ENCODE peak calls at places on chromosomes 6 and 20, in eight cellular contexts. O, N, W, A, S, R, U and K are unnamed samples.
A peak's percentile ranks its signal among the peaks of the same experiment; 100 is the strongest.

GRCh38 chr20:1841554-1842140 is 53.6 kb upstream of the SIRPA start:
- DNase-seq in W (no peak), S (no peak), U (no peak), A (no peak), N (no peak), O (peak; percentile 26), R (no peak), K (peak; percentile 35)

GRCh38 chr6:17768388-17768787 is 61.7 kb upstream of the NUP153 start:
- DNase-seq in U (no peak), S (no peak), O (peak; percentile 33), N (no peak), A (no peak), W (peak; percentile 9), R (no peak), K (no peak)

GRCh38 chr6:686528-686927 is 6.4 kb downstream of the EXOC2 start:
- DNase-seq in A (no peak), U (no peak), S (no peak), W (peak; percentile 42), R (no peak), O (no peak), N (no peak), K (no peak)

GRCh38 chr20:53513489-53514298 is 79.9 kb downstream of the ZNF217 start:
- DNase-seq in O (no peak), W (peak; percentile 86), S (no peak), A (no peak), U (no peak), R (no peak), N (no peak), K (peak; percentile 19)

GRCh38 chr6:133595076-133595868 is 293.6 kb upstream of the TCF21 start:
- DNase-seq in R (no peak), O (peak; percentile 27), W (no peak), N (no peak), S (no peak), U (no peak), A (no peak), K (no peak)

GRCh38 chr6:101626264-101626663 is 232.8 kb downstream of the GRIK2 start:
- DNase-seq in N (no peak), U (no peak), A (no peak), O (no peak), S (no peak), R (no peak), W (no peak), K (no peak)

GRCh38 chr6:134593024-134593423 is 275.1 kb upstream of the SGK1 start:
- DNase-seq in O (no peak), R (no peak), N (no peak), S (no peak), W (no peak), A (no peak), U (no peak), K (no peak)

GRCh38 chr20:32285621-32286334 is 8.3 kb downstream of the KIF3B start:
- DNase-seq in U (no peak), O (peak; percentile 10), W (no peak), R (no peak), N (no peak), A (no peak), S (no peak), K (peak; percentile 40)

GRCh38 chr6:158911746-158912158 is 88.2 kb downstream of the RSPH3 start:
- DNase-seq in W (no peak), O (no peak), U (no peak), N (no peak), R (no peak), A (peak; percentile 37), S (no peak), K (no peak)

GRCh38 chr20:50724851-50725721 is 6.3 kb upstream of the PARD6B start:
- DNase-seq in A (peak; percentile 41), R (peak; percentile 75), U (no peak), S (peak; percentile 95), W (peak; percentile 54), O (peak; percentile 96), N (peak; percentile 48), K (peak; percentile 53)

GRCh38 chr6:54990001-54990400 is 143.4 kb downstream of the FAM83B start:
- DNase-seq in O (peak; percentile 43), R (no peak), A (no peak), W (no peak), N (no peak), U (no peak), S (no peak), K (no peak)

GRCh38 chr6:7893342-7893741 is 17.2 kb downstream of the TXNDC5 start:
- DNase-seq in R (no peak), A (no peak), N (no peak), U (no peak), O (no peak), S (no peak), W (no peak), K (no peak)

GRCh38 chr20:61742097-61742805 is 323.4 kb downstream of the TAF4 start:
- DNase-seq in W (no peak), A (no peak), O (no peak), N (no peak), S (no peak), U (no peak), R (no peak), K (no peak)

GRCh38 chr6:121759370-121759769 is 323.9 kb downstream of the GJA1 start:
- DNase-seq in W (no peak), U (no peak), N (no peak), R (no peak), S (no peak), A (no peak), O (no peak), K (no peak)

GRCh38 chr6:138044458-138044857 is 62.8 kb downstream of the PERP start:
- DNase-seq in R (no peak), S (no peak), N (no peak), O (peak; percentile 17), W (no peak), A (no peak), U (no peak), K (no peak)

GRCh38 chr6:16437095-16437494 is 198.7 kb downstream of the GMPR start:
- DNase-seq in S (peak; percentile 47), R (no peak), U (no peak), N (no peak), O (no peak), A (no peak), W (no peak), K (no peak)

GRCh38 chr6:56808871-56809359 is 146.0 kb upstream of the BEND6 start:
- DNase-seq in U (no peak), S (no peak), N (no peak), W (no peak), O (peak; percentile 73), R (no peak), A (no peak), K (no peak)
- H3K4me1 ChIP-seq in U (peaks cover 8% of the 10 kb centered on the region), S (no peaks in the 10 kb centered on the region), N (peaks cover 71% of the 10 kb centered on the region), W (peaks cover under 1% of the 10 kb centered on the region), O (peaks cover 16% of the 10 kb centered on the region), R (peaks cover 50% of the 10 kb centered on the region), A (no peaks in the 10 kb centered on the region), K (no peaks in the 10 kb centered on the region)

GRCh38 chr6:42453027-42453648 is 1.4 kb upstream of the TRERF1 start:
- DNase-seq in W (peak; percentile 21), S (peak; percentile 92), U (no peak), R (peak; percentile 93), N (peak; percentile 65), O (peak; percentile 90), A (peak; percentile 85), K (peak; percentile 87)
- TF ChIP-seq POLR2A in W (no peak), S (no peak), U (peak; percentile 30), R (peak; percentile 55), N (no peak), O (no peak), A (no peak), K (peak; percentile 61)

GRCh38 chr6:111861321-111861938 is 11.8 kb downstream of the FYN start:
- DNase-seq in R (no peak), W (no peak), S (no peak), O (no peak), U (no peak), A (no peak), N (no peak), K (no peak)

GRCh38 chr6:111862314-111862713 is 10.9 kb downstream of the FYN start:
- DNase-seq in O (no peak), N (no peak), A (no peak), W (no peak), S (no peak), U (no peak), R (no peak), K (no peak)

GRCh38 chr6:111864138-111865048 is 8.9 kb downstream of the FYN start:
- DNase-seq in R (no peak), O (no peak), S (no peak), A (no peak), N (no peak), U (no peak), W (no peak), K (no peak)

GRCh38 chr6:111865049-111865585 is 8.1 kb downstream of the FYN start:
- DNase-seq in O (no peak), R (no peak), U (no peak), W (no peak), N (no peak), A (no peak), S (no peak), K (no peak)

DNA sequence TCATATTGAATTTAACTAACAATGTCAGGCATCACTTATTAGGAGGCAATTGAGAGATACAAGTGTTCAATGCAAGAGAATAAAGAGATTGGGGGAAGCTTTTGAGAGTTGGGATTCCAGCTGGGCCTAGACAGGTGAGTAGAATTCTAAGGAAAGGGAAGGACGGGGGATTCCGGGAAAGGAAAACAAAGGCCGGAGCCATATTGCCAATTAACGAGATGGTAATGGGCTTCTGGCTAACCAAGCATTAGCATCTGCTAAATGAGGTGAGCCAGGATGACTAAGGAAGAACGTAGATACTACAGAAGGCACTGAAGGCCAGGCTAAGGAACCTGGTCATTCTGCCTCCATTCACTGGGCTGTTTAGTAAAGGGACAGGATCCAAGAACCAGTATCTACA is 10.5 kb downstream of the FYN start:
- DNase-seq in R (no peak), A (no peak), W (no peak), S (no peak), U (no peak), O (no peak), N (no peak), K (no peak)
- H3K4me1 ChIP-seq in R (peaks cover 28% of the 10 kb centered on the region), A (peaks cover 70% of the 10 kb centered on the region), W (no peaks in the 10 kb centered on the region), S (no peaks in the 10 kb centered on the region), U (peaks cover 37% of the 10 kb centered on the region), O (no peaks in the 10 kb centered on the region), N (peaks cover 89% of the 10 kb centered on the region), K (no peaks in the 10 kb centered on the region)

GRCh38 chr6:21593927-21594421 is 423 bp downstream of the SOX4 start:
- DNase-seq in A (peak; percentile 34), S (peak; percentile 42), N (peak; percentile 32), R (peak; percentile 41), W (peak; percentile 25), O (peak; percentile 72), U (no peak), K (peak; percentile 41)
- TF ChIP-seq POLR2A in A (no peak), S (no peak), N (no peak), R (no peak), W (no peak), O (no peak), U (no peak), K (peak; percentile 19)

GRCh38 chr20:16749573-16749972 is 1.4 kb downstream of the OTOR start:
- DNase-seq in S (no peak), O (no peak), A (no peak), W (peak; percentile 23), N (no peak), R (no peak), U (no peak), K (no peak)
- H3K4me1 ChIP-seq in S (no peaks in the 10 kb centered on the region), O (peaks cover 4% of the 10 kb centered on the region), A (no peaks in the 10 kb centered on the region), W (peaks cover 7% of the 10 kb centered on the region), N (no peaks in the 10 kb centered on the region), R (no peaks in the 10 kb centered on the region), U (peaks cover 5% of the 10 kb centered on the region), K (no peaks in the 10 kb centered on the region)

GRCh38 chr6:11374036-11375010 is 141.9 kb upstream of the NEDD9 start:
- DNase-seq in A (no peak), S (no peak), U (no peak), W (peak; percentile 70), O (no peak), N (no peak), R (no peak), K (no peak)
- TF ChIP-seq POLR2A in A (no peak), S (no peak), U (no peak), W (no peak), O (no peak), N (no peak), R (no peak), K (no peak)